ENCODE peak calls at places on chromosomes 3 and 15, in five cellular contexts. G, K, N, Y and A are unnamed samples.

GRCh38 chr3:61594978-61595687 is 33.8 kb downstream of the PTPRG start:
- DNase-seq in G (no peak), K (no peak), N (no peak), Y (no peak), A (no peak)

GRCh38 chr3:43259626-43260025 is 26.7 kb upstream of the SNRK start:
- DNase-seq in G (no peak), K (no peak), N (no peak), Y (no peak), A (no peak)

GRCh38 chr3:125374501-125374995 is 577 bp downstream of the ZNF148 start:
- DNase-seq in G (no peak), K (no peak), N (no peak), Y (peak), A (peak)

GRCh38 chr15:93515256-93516044 is 426.4 kb upstream of the RGMA start:
- DNase-seq in G (no peak), K (no peak), N (no peak), Y (no peak), A (no peak)

GRCh38 chr3:5663604-5664003 is 476.1 kb downstream of the EDEM1 start:
- DNase-seq in G (no peak), K (no peak), N (no peak), Y (no peak), A (no peak)

GRCh38 chr15:47511241-47511640 is 206.1 kb upstream of the SEMA6D start:
- DNase-seq in G (no peak), K (no peak), N (no peak), Y (no peak), A (no peak)

GRCh38 chr3:77303943-77304778 is 264.3 kb downstream of the ROBO2 start:
- DNase-seq in G (no peak), K (no peak), N (no peak), Y (no peak), A (no peak)

GRCh38 chr3:65712156-65712555 is 326.6 kb downstream of the MAGI1 start:
- DNase-seq in G (no peak), K (no peak), N (no peak), Y (no peak), A (no peak)

GRCh38 chr3:39118079-39118478 is 10.6 kb downstream of the TTC21A start:
- DNase-seq in G (no peak), K (no peak), N (no peak), Y (no peak), A (no peak)

GRCh38 chr3:51886447-51886846 is 11.0 kb upstream of the IQCF5 start:
- DNase-seq in G (no peak), K (no peak), N (no peak), Y (no peak), A (no peak)

GRCh38 chr3:179750720-179751328 is 98.0 kb downstream of the USP13 start:
- DNase-seq in G (no peak), K (no peak), N (no peak), Y (peak), A (no peak)

GRCh38 chr15:75051161-75051560 is 27.8 kb downstream of the PPCDC start:
- DNase-seq in G (no peak), K (no peak), N (no peak), Y (no peak), A (no peak)

GRCh38 chr3:126463521-126463920 is 12.2 kb downstream of the ZXDC start:
- DNase-seq in G (no peak), K (no peak), N (no peak), Y (no peak), A (no peak)

GRCh38 chr3:150106752-150107428 is 136.2 kb upstream of the PFN2 start:
- DNase-seq in G (peak), K (no peak), N (no peak), Y (no peak), A (peak)

GRCh38 chr3:36923981-36924747 is 20.7 kb downstream of the TRANK1 start:
- DNase-seq in G (no peak), K (no peak), N (no peak), Y (no peak), A (no peak)

GRCh38 chr3:155938409-155938808 is 68.0 kb downstream of the GMPS start:
- DNase-seq in G (no peak), K (no peak), N (no peak), Y (no peak), A (no peak)

GRCh38 chr3:76047368-76047767 is 262.0 kb upstream of the ZNF717 start:
- DNase-seq in G (no peak), K (no peak), N (no peak), Y (no peak), A (no peak)

GRCh38 chr3:188950832-188951489 is 220.8 kb upstream of the TPRG1 start:
- DNase-seq in G (no peak), K (no peak), N (peak), Y (peak), A (no peak)

GRCh38 chr15:90560229-90560771 is 30.6 kb downstream of the CRTC3 start:
- DNase-seq in G (no peak), K (no peak), N (no peak), Y (no peak), A (no peak)

GRCh38 chr3:50230106-50230832 is 5.7 kb upstream of the GNAI2 start:
- DNase-seq in G (no peak), K (no peak), N (no peak), Y (no peak), A (no peak)

GRCh38 chr3:134363381-134363755 is 10.9 kb downstream of the AMOTL2 start:
- DNase-seq in G (no peak), K (no peak), N (no peak), Y (no peak), A (no peak)

GRCh38 chr15:66873856-66874255 is 171.8 kb downstream of the SMAD6 start:
- DNase-seq in G (no peak), K (no peak), N (no peak), Y (no peak), A (no peak)

GRCh38 chr15:94324835-94325767 is 93.7 kb downstream of the MCTP2 start:
- DNase-seq in G (no peak), K (no peak), N (no peak), Y (no peak), A (no peak)

GRCh38 chr15:23397779-23398178 is 43.2 kb downstream of the GOLGA8S start:
- DNase-seq in G (no peak), K (no peak), N (no peak), Y (no peak), A (no peak)

GRCh38 chr15:80154336-80154735 is 1.5 kb downstream of the FAH start:
- DNase-seq in G (no peak), K (no peak), N (no peak), Y (peak), A (no peak)

DNA sequence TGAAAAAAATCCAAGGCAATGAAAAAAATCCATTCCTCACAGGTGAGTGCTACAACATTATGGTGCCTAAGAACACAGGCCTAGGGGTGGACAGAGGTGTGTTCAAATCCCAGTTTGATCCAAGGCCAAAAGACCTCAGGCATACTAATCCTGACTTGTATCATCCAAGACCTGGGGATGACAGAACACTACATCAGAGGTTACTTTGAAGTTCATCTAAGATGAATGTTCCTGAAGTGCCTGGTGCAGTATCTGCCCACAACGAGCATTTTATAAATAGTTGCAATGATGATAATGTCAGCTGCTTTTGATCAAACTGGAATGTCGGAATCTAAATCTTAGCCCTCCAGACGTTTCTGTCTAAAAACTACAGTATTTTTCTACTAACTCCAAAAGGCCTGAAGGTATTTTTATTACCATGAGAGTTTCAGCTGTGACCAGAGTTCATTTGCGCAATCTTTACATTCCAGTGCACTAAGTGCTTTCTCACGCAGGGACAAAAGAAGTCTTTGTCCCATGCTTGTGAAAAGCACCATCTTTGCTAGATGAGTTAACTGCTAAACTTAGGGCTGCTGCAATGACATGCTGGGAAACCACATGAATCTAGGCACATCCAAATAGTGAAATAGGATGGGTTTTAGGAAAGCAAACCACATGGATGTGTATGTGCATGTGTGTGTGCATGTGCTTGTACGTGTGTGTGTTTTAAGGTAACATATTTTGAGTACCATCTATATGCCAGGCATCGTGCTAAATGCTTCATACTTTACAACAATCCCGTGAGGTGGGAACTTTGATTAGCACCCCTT is 18.1 kb downstream of the ANXA2 start:
- DNase-seq in G (no peak), K (no peak), N (peak), Y (peak), A (no peak)
- TF ChIP-seq ZNF274 in G (no peak), K (no peak), N (no peak), Y (no peak), A (no peak)

GRCh38 chr15:33132722-33133345 is 61.7 kb downstream of the FMN1 start:
- DNase-seq in G (peak), K (no peak), N (peak), Y (peak), A (peak)

GRCh38 chr15:33137101-33137500 is 57.4 kb downstream of the FMN1 start:
- DNase-seq in G (no peak), K (no peak), N (no peak), Y (no peak), A (no peak)

GRCh38 chr15:33126559-33127290 is 67.8 kb downstream of the FMN1 start:
- DNase-seq in G (no peak), K (no peak), N (peak), Y (peak), A (peak)

GRCh38 chr15:33135355-33135781 is 59.1 kb downstream of the FMN1 start:
- DNase-seq in G (no peak), K (no peak), N (no peak), Y (no peak), A (no peak)

GRCh38 chr15:33131880-33132279 is 62.6 kb downstream of the FMN1 start:
- DNase-seq in G (no peak), K (no peak), N (no peak), Y (no peak), A (no peak)
- TF ChIP-seq ZNF274 in G (no peak), K (no peak), N (no peak), Y (no peak), A (no peak)

DNA sequence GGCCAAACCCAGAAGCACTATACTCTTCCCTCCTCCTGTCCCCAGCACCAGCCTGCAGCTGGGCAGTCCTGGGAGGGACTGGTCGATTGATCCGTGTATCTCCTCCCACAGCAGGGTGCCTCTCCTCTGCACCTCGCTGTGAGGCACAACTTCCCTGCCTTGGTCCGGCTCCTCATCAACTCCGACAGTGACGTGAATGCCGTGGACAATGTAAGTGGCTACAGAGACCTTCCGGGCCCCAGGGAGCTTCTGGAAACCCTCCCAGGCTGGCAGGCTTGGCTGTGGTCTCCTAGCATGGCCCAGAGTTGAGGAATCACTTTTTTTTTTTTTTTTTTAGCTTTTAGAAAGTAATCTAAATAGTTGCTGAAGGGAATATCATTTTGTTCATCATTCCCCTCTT is 30.7 kb downstream of the ANKDD1A start:
- DNase-seq in G (no peak), K (no peak), N (no peak), Y (no peak), A (no peak)
- TF ChIP-seq ZNF274 in G (no peak), K (no peak), N (no peak), Y (no peak), A (no peak)

DNA sequence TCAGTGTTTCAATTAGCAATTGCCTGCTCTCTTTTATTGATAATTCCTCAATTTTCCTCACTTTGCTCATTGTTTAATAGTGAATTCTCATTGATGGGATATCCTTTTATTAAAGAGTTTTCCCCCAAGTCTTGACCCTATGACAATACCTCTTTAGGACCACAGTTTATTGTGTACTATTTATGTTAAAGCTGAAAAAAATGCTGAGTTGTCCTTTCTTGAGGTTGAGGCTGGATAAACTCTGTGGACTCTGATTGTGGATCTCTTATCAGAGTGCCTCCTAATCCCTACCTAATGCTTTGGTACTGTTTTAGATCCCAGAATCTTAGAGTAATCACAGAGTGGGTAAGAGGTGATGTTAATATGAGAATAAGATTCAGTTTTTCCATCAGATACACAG is 416.3 kb upstream of the GBE1 start:
- DNase-seq in G (no peak), K (no peak), N (no peak), Y (no peak), A (no peak)
- TF ChIP-seq ZNF274 in G (no peak), K (no peak), N (no peak), Y (no peak), A (no peak)

GRCh38 chr15:32646304-32646703 is 4.8 kb downstream of the SCG5 start:
- DNase-seq in G (no peak), K (no peak), N (no peak), Y (no peak), A (no peak)
- TF ChIP-seq ZNF274 in G (no peak), K (no peak), N (no peak), Y (no peak), A (no peak)

DNA sequence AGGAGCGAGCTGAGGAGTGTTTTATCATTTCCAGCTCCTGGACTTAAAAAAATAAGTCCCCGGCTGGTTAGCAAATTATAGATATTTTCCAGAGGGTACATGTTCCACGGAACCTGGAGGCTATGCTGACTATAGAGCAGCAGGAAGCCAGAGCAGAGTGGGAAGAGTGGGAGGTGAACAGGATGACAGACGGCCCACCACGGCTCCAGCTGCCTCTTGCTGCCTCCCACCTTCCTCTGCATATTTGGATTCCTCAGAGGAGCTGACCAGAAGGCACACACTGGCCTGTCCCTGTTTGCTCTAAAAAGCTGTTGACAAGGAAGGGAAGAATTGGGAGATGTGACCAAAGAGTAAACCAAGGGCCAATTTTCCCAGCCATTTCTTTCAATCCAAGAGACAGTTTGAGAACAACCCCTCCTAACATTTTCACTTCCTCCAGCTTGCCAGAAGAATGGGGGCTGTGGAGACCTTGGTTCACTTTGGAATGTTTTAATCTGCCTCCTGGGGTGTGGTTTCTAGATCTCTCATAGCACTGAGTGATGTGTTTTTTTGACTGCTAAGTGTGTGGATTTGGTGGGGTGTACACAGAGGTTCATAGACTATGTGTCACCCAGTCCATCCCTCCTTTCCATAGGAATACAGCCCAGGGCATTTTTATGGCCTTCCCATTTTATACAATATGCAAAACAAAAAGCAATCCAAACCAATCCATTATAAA is 36.8 kb downstream of the HGD start:
- DNase-seq in G (no peak), K (no peak), N (no peak), Y (no peak), A (no peak)
- TF ChIP-seq ZNF274 in G (no peak), K (no peak), N (no peak), Y (no peak), A (no peak)

GRCh38 chr15:48856947-48857346 is 21.0 kb upstream of the EID1 start:
- DNase-seq in G (no peak), K (no peak), N (no peak), Y (no peak), A (peak)
- TF ChIP-seq ZNF274 in G (no peak), K (no peak), N (no peak), Y (no peak), A (no peak)

DNA sequence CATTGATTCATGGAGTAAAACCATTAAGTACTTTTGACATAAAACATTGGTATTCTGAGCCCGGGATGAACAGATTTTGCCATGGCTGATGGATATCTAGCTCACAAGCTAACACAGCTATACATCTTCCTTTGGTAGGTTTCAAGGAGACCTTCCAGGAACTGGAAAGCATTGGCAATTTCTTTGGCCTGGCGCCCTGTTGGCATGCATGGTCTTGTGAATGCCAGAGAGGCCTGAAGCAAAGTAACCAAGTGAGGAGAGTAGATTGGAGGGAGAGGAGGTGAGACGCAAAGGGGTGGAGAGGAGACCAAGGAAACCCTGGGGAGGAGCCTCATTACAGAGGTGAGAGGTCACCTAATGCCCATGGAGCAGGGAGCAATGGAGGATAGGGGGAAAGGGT is 67.2 kb downstream of the SQOR start:
- DNase-seq in G (no peak), K (no peak), N (no peak), Y (no peak), A (no peak)
- TF ChIP-seq ZNF274 in G (no peak), K (no peak), N (no peak), Y (no peak), A (no peak)

GRCh38 chr3:23435904-23436303 is 232.8 kb downstream of the UBE2E2 start:
- DNase-seq in G (no peak), K (no peak), N (no peak), Y (no peak), A (no peak)

GRCh38 chr3:23431759-23432158 is 228.6 kb downstream of the UBE2E2 start:
- DNase-seq in G (no peak), K (no peak), N (no peak), Y (no peak), A (no peak)

GRCh38 chr3:23435318-23435717 is 232.2 kb downstream of the UBE2E2 start:
- DNase-seq in G (no peak), K (no peak), N (no peak), Y (no peak), A (peak)

GRCh38 chr3:23425410-23425809 is 222.3 kb downstream of the UBE2E2 start:
- DNase-seq in G (no peak), K (no peak), N (no peak), Y (no peak), A (no peak)

GRCh38 chr3:23430781-23431423 is 227.8 kb downstream of the UBE2E2 start:
- DNase-seq in G (no peak), K (no peak), N (no peak), Y (no peak), A (no peak)
- TF ChIP-seq ZNF274 in G (no peak), K (no peak), N (no peak), Y (no peak), A (no peak)